ENCODE peak calls at places on chromosome 16, in four cellular contexts. W is GM04504, O is NCI-H1436, D is WTC11. L is an unnamed sample.

GRCh38 chr16:83574388-83574787 is 233.4 kb upstream of the HSBP1 start:
- DNase-seq in W (peak; percentile 61), O (no peak), D (peak; percentile 36), L (no peak)

GRCh38 chr16:35210681-35211433 is 1751.4 kb downstream of the TP53TG3F start:
- DNase-seq in D (no peak), O (no peak), W (no peak), L (no peak)

GRCh38 chr16:58119509-58119845 is 9.7 kb downstream of the CFAP20 start:
- DNase-seq in W (no peak), O (peak; percentile 21), D (no peak), L (no peak)

GRCh38 chr16:57391708-57392107 is 12.9 kb upstream of the CCL17 start:
- DNase-seq in O (no peak), D (no peak), W (no peak), L (no peak)

GRCh38 chr16:83312846-83313245 is 494.9 kb upstream of the HSBP1 start:
- DNase-seq in O (no peak), W (no peak), D (no peak), L (no peak)

GRCh38 chr16:81523387-81524115 is 78.9 kb downstream of the CMIP start:
- DNase-seq in D (no peak), O (no peak), W (peak; percentile 52), L (no peak)

GRCh38 chr16:83813818-83814653 is 6.3 kb downstream of the HSBP1 start:
- DNase-seq in O (peak; percentile 17), D (no peak), W (peak; percentile 81), L (no peak)

GRCh38 chr16:89164436-89164835 is 7.1 kb upstream of the CDH15 start:
- DNase-seq in W (no peak), O (no peak), D (no peak), L (no peak)

GRCh38 chr16:83953796-83954576 is 946 bp downstream of the OSGIN1 start:
- DNase-seq in O (peak; percentile 25), W (no peak), D (no peak), L (no peak)

GRCh38 chr16:12450381-12450780 is 353.3 kb downstream of the CPPED1 start:
- DNase-seq in D (no peak), O (no peak), W (no peak), L (no peak)

GRCh38 chr16:75248536-75249380 is 2.7 kb downstream of the BCAR1 start:
- DNase-seq in W (no peak), D (no peak), O (no peak), L (no peak)

GRCh38 chr16:77359065-77359502 is 75.8 kb downstream of the ADAMTS18 start:
- DNase-seq in D (no peak), W (no peak), O (no peak), L (no peak)

GRCh38 chr16:24069036-24069590 is 187.0 kb upstream of the CACNG3 start:
- DNase-seq in O (no peak), W (no peak), D (no peak), L (no peak)

GRCh38 chr16:75080205-75081029 is 36.2 kb downstream of the LDHD start:
- DNase-seq in D (no peak), W (no peak), O (no peak), L (no peak)

GRCh38 chr16:21023509-21024202 is 123.1 kb downstream of the LYRM1 start:
- DNase-seq in W (no peak), O (no peak), D (no peak), L (no peak)

GRCh38 chr16:74281285-74281684 is 15.3 kb upstream of the PSMD7 start:
- DNase-seq in D (no peak), W (no peak), O (no peak), L (no peak)

GRCh38 chr16:1984347-1985225 is 593 bp downstream of the GFER start:
- DNase-seq in W (no peak), D (peak; percentile 46), O (no peak), L (no peak)

GRCh38 chr16:88870608-88871348 is 4.3 kb upstream of the PABPN1L start:
- DNase-seq in D (no peak), W (no peak), O (peak; percentile 56), L (no peak)

GRCh38 chr16:8798535-8799157 is 1.0 kb downstream of the PMM2 start:
- DNase-seq in D (no peak), W (no peak), O (no peak), L (no peak)